ENCODE peak calls at places on chromosomes 11 and 22, in five cellular contexts. One of them, this sample, is unnamed.

GRCh38 chr11:13238879-13239514 is 38.6 kb upstream of the BMAL1 start:
- DNase-seq in PC-9: no peak
- DNase-seq in fibroblast of lung: peak; percentile 57
- DNase-seq in astrocyte of the hippocampus: peak; percentile 60
- DNase-seq in ovary: no peak
- DNase-seq in this sample: peak; percentile 43

GRCh38 chr11:69352181-69352580 is 58.2 kb downstream of the MYEOV start:
- DNase-seq in fibroblast of lung: no peak
- DNase-seq in astrocyte of the hippocampus: no peak
- DNase-seq in PC-9: no peak
- DNase-seq in ovary: no peak
- DNase-seq in this sample: no peak

GRCh38 chr11:25377466-25377865 is 880.6 kb downstream of the LUZP2 start:
- DNase-seq in ovary: no peak
- DNase-seq in fibroblast of lung: no peak
- DNase-seq in PC-9: no peak
- DNase-seq in astrocyte of the hippocampus: no peak
- DNase-seq in this sample: no peak

GRCh38 chr11:8087185-8087584 is 6.2 kb downstream of the TUB start:
- DNase-seq in fibroblast of lung: no peak
- DNase-seq in ovary: no peak
- DNase-seq in astrocyte of the hippocampus: no peak
- DNase-seq in PC-9: no peak
- DNase-seq in this sample: no peak

GRCh38 chr11:130475426-130476053 is 27.1 kb downstream of the ADAMTS15 start:
- DNase-seq in ovary: no peak
- DNase-seq in PC-9: no peak
- DNase-seq in fibroblast of lung: no peak
- DNase-seq in astrocyte of the hippocampus: peak; percentile 52
- DNase-seq in this sample: no peak

GRCh38 chr22:46483353-46483752 is 54.1 kb downstream of the CELSR1 start:
- DNase-seq in astrocyte of the hippocampus: no peak
- DNase-seq in fibroblast of lung: no peak
- DNase-seq in ovary: no peak
- DNase-seq in PC-9: no peak
- DNase-seq in this sample: no peak

GRCh38 chr11:687751-688150 is 7.3 kb downstream of the DEAF1 start:
- DNase-seq in PC-9: no peak
- DNase-seq in astrocyte of the hippocampus: no peak
- DNase-seq in fibroblast of lung: no peak
- DNase-seq in ovary: no peak
- DNase-seq in this sample: no peak

GRCh38 chr22:32307055-32307454 is 50.6 kb upstream of the RFPL3 start:
- DNase-seq in astrocyte of the hippocampus: no peak
- DNase-seq in PC-9: no peak
- DNase-seq in ovary: no peak
- DNase-seq in fibroblast of lung: no peak
- DNase-seq in this sample: no peak

GRCh38 chr11:56932572-56933235 is 56.0 kb upstream of the OR5AK2 start:
- DNase-seq in astrocyte of the hippocampus: peak; percentile 60
- DNase-seq in fibroblast of lung: peak; percentile 1
- DNase-seq in ovary: no peak
- DNase-seq in PC-9: peak; percentile 97
- DNase-seq in this sample: peak; percentile 43

GRCh38 chr22:22827187-22827948 is 60.2 kb upstream of the IGLL5 start:
- DNase-seq in ovary: no peak
- DNase-seq in astrocyte of the hippocampus: no peak
- DNase-seq in PC-9: no peak
- DNase-seq in fibroblast of lung: no peak
- DNase-seq in this sample: no peak

GRCh38 chr11:40241524-40242037 is 1217.9 kb downstream of the LRRC4C start:
- DNase-seq in fibroblast of lung: peak; percentile 8
- DNase-seq in astrocyte of the hippocampus: peak; percentile 87
- DNase-seq in PC-9: no peak
- DNase-seq in ovary: no peak
- DNase-seq in this sample: no peak

GRCh38 chr22:44669725-44670027 is 32.3 kb upstream of the PRR5 start:
- DNase-seq in fibroblast of lung: no peak
- DNase-seq in PC-9: no peak
- DNase-seq in ovary: no peak
- DNase-seq in astrocyte of the hippocampus: no peak
- DNase-seq in this sample: no peak

This sample was measured in LHCN-M2.